ENCODE peak calls at places on chromosome 12, in four cellular contexts. B is GM10248, M is tibial artery, T is epithelial cell of proximal tubule. W is an unnamed sample.
A peak's percentile ranks its signal among the peaks of the same experiment; 100 is the strongest.

GRCh38 chr12:12336049-12336411 is 14.0 kb downstream of the MANSC1 start:
- DNase-seq in B (peak; percentile 55), M (no peak), T (no peak), W (no peak)

GRCh38 chr12:105223358-105223840 is 12.6 kb downstream of the APPL2 start:
- DNase-seq in B (no peak), T (no peak), M (no peak), W (no peak)

GRCh38 chr12:30978639-30979038 is 52.1 kb downstream of the TSPAN11 start:
- DNase-seq in T (no peak), M (no peak), B (no peak), W (no peak)

GRCh38 chr12:13175499-13175898 is 21.0 kb upstream of the EMP1 start:
- DNase-seq in B (no peak), T (peak; percentile 78), M (no peak), W (no peak)

GRCh38 chr12:97482153-97482693 is 19.6 kb downstream of the RMST start:
- DNase-seq in M (no peak), T (no peak), B (no peak), W (no peak)

GRCh38 chr12:117582135-117582784 is 220.8 kb upstream of the NOS1 start:
- DNase-seq in M (no peak), B (no peak), T (no peak), W (no peak)

GRCh38 chr12:68638721-68639395 is 28.2 kb downstream of the RAP1B start:
- DNase-seq in B (no peak), T (no peak), M (no peak), W (no peak)

GRCh38 chr12:104846056-104846762 is 111.9 kb downstream of the SLC41A2 start:
- DNase-seq in B (no peak), M (no peak), T (no peak), W (no peak)

GRCh38 chr12:128008341-128008740 is 258.6 kb upstream of the TMEM132C start:
- DNase-seq in T (no peak), M (no peak), B (no peak), W (no peak)

GRCh38 chr12:119274636-119275065 is 59.9 kb upstream of the CCDC60 start:
- DNase-seq in T (no peak), M (no peak), B (no peak), W (no peak)

GRCh38 chr12:13210022-13210539 is 13.6 kb downstream of the EMP1 start:
- DNase-seq in B (no peak), M (no peak), T (no peak), W (no peak)

GRCh38 chr12:125340791-125341190 is 275.6 kb downstream of the AACS start:
- DNase-seq in M (no peak), T (peak; percentile 22), B (no peak), W (no peak)

GRCh38 chr12:116050266-116050665 is 227.2 kb downstream of the MED13L start:
- DNase-seq in B (no peak), M (no peak), T (no peak), W (no peak)

GRCh38 chr12:24752763-24753462 is 196.0 kb downstream of the BCAT1 start:
- DNase-seq in T (peak; percentile 37), B (no peak), M (no peak), W (no peak)

GRCh38 chr12:52766351-52767019 is 10.7 kb downstream of the KRT76 start:
- DNase-seq in B (no peak), M (no peak), T (no peak), W (no peak)

W was measured in left lung.